ENCODE peak calls at places on chromosome 7, in seven cellular contexts. N, F, G, H, T, W and S are unnamed samples. For H3K27me3, the result is how much of the 10 kb centered on the place peaks cover.

GRCh38 chr7:153297141-153297540 is 537.6 kb downstream of the ACTR3B start:
- DNase-seq in G (no peak), W (no peak), T (no peak), F (no peak), H (no peak), N (no peak), S (no peak)

GRCh38 chr7:2503056-2503941 is 16.3 kb upstream of the LFNG start:
- DNase-seq in T (no peak), H (no peak), N (no peak), F (no peak), W (no peak), G (no peak), S (no peak)

GRCh38 chr7:14504134-14504533 is 398.4 kb downstream of the DGKB start:
- DNase-seq in T (peak), F (no peak), H (no peak), W (no peak), N (no peak), G (no peak), S (no peak)

GRCh38 chr7:111853231-111853990 is 291.1 kb upstream of the IMMP2L start:
- DNase-seq in W (no peak), N (no peak), G (no peak), H (no peak), T (peak), F (no peak), S (no peak)

GRCh38 chr7:151351967-151352366 is 10.4 kb downstream of the NUB1 start:
- DNase-seq in T (no peak), N (no peak), F (no peak), W (peak), H (no peak), G (no peak), S (no peak)

GRCh38 chr7:1252543-1253090 is 19.9 kb downstream of the UNCX start:
- DNase-seq in G (no peak), F (no peak), N (no peak), W (no peak), T (no peak), H (no peak), S (no peak)

GRCh38 chr7:42137941-42138340 is 99.1 kb downstream of the GLI3 start:
- DNase-seq in F (no peak), N (no peak), H (no peak), W (no peak), G (no peak), T (no peak), S (no peak)

GRCh38 chr7:91651986-91652385 is 228.5 kb downstream of the MTERF1 start:
- DNase-seq in G (no peak), F (no peak), N (no peak), H (no peak), T (no peak), W (no peak), S (peak)

GRCh38 chr7:37342665-37343471 is 105.8 kb downstream of the ELMO1 start:
- DNase-seq in G (peak), T (no peak), F (peak), N (no peak), H (peak), W (peak), S (no peak)

GRCh38 chr7:86932038-86932512 is 127.4 kb downstream of the ELAPOR2 start:
- DNase-seq in T (peak), N (no peak), H (no peak), F (no peak), G (no peak), W (no peak), S (no peak)

GRCh38 chr7:108088729-108089128 is 41.4 kb downstream of the LAMB4 start:
- DNase-seq in T (no peak), G (no peak), N (no peak), W (no peak), H (no peak), F (no peak), S (no peak)

GRCh38 chr7:130970696-130971095 is 236.7 kb upstream of the KLF14 start:
- DNase-seq in F (no peak), H (no peak), G (no peak), T (no peak), W (no peak), N (no peak), S (no peak)

GRCh38 chr7:36760856-36761762 is 36.8 kb upstream of the AOAH start:
- DNase-seq in G (no peak), F (no peak), N (no peak), W (no peak), T (no peak), H (no peak), S (no peak)

GRCh38 chr7:119545118-119545517 is 727.9 kb upstream of the KCND2 start:
- DNase-seq in T (no peak), N (no peak), F (no peak), G (no peak), W (no peak), H (no peak), S (no peak)

GRCh38 chr7:94921911-94922310 is 14.5 kb downstream of the PPP1R9A start:
- DNase-seq in F (no peak), N (no peak), T (no peak), H (no peak), G (no peak), W (no peak), S (no peak)

GRCh38 chr7:8161398-8161828 is 100.6 kb downstream of the ICA1 start:
- DNase-seq in F (no peak), T (no peak), W (no peak), G (no peak), N (no peak), H (no peak), S (no peak)

GRCh38 chr7:86534641-86535040 is 109.1 kb upstream of the GRM3 start:
- DNase-seq in F (no peak), G (no peak), N (no peak), T (no peak), W (no peak), H (no peak), S (no peak)

GRCh38 chr7:137820156-137820555 is 26.6 kb downstream of the DGKI start:
- DNase-seq in F (no peak), N (no peak), T (no peak), G (no peak), H (no peak), W (no peak), S (no peak)

GRCh38 chr7:102991540-102992214 is 78.9 kb downstream of the LRRC17 start:
- DNase-seq in G (peak), W (no peak), N (no peak), F (peak), T (peak), H (peak), S (no peak)

GRCh38 chr7:81600608-81601007 is 169.2 kb downstream of the HGF start:
- DNase-seq in N (no peak), F (no peak), H (no peak), G (no peak), W (no peak), T (no peak), S (no peak)

GRCh38 chr7:81598951-81599350 is 170.9 kb downstream of the HGF start:
- DNase-seq in F (no peak), H (no peak), W (no peak), G (no peak), N (no peak), T (no peak), S (no peak)

DNA sequence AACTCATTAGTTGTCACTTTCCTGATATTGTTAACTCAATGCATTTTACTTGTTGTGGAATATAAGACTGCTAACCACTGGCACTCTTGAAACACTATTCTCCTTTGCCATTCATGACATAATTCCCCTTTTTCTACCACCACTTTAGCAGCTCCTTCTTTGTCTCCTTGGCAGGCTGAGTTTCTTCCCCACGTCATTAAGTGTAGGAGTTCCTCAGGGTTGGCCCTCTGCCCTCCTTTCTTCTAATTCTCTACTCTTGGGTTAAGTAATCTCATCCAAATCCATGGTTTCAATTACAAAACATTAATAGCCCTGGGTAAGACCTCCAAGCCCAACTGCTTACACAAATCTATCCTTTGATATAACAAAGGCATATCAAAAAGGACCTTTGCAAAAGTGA is 175.1 kb downstream of the HGF start:
- DNase-seq in N (no peak), F (no peak), H (no peak), G (no peak), W (no peak), T (no peak), S (no peak)
- H3K27me3 ChIP-seq in N (under half), F (under half), H (under half), G (under half), W (under half), T (under half), S (under half)

GRCh38 chr7:30617359-30617758 is 22.7 kb downstream of the GARS1 start:
- DNase-seq in T (no peak), N (no peak), F (no peak), G (no peak), H (no peak), W (no peak), S (no peak)

GRCh38 chr7:30613366-30614325 is 19.0 kb downstream of the GARS1 start:
- DNase-seq in F (no peak), H (no peak), G (no peak), N (no peak), W (no peak), T (no peak), S (no peak)

GRCh38 chr7:30616318-30616717 is 21.6 kb downstream of the GARS1 start:
- DNase-seq in W (no peak), N (no peak), G (no peak), T (no peak), H (no peak), F (no peak), S (no peak)

GRCh38 chr7:30618080-30618676 is 23.5 kb downstream of the GARS1 start:
- DNase-seq in N (no peak), F (no peak), G (no peak), W (no peak), T (no peak), H (no peak), S (no peak)

GRCh38 chr7:30612658-30613265 is 18.1 kb downstream of the GARS1 start:
- DNase-seq in F (no peak), W (no peak), H (no peak), G (no peak), N (no peak), T (no peak), S (no peak)
- H3K27ac ChIP-seq in F (no peak), W (no peak), H (no peak), G (no peak), N (no peak), T (no peak), S (no peak)

GRCh38 chr7:98599886-98600285 is 17.2 kb upstream of the NPTX2 start:
- DNase-seq in G (no peak), H (no peak), F (no peak), T (no peak), W (no peak), N (no peak), S (no peak)

GRCh38 chr7:98591926-98592325 is 25.2 kb upstream of the NPTX2 start:
- DNase-seq in W (no peak), N (no peak), F (no peak), G (no peak), H (no peak), T (no peak), S (no peak)

GRCh38 chr7:98594348-98594747 is 22.7 kb upstream of the NPTX2 start:
- DNase-seq in T (no peak), N (no peak), F (no peak), W (no peak), G (no peak), H (no peak), S (no peak)

GRCh38 chr7:98598846-98599615 is 18.1 kb upstream of the NPTX2 start:
- DNase-seq in N (no peak), G (no peak), H (no peak), F (peak), W (no peak), T (no peak), S (no peak)

DNA sequence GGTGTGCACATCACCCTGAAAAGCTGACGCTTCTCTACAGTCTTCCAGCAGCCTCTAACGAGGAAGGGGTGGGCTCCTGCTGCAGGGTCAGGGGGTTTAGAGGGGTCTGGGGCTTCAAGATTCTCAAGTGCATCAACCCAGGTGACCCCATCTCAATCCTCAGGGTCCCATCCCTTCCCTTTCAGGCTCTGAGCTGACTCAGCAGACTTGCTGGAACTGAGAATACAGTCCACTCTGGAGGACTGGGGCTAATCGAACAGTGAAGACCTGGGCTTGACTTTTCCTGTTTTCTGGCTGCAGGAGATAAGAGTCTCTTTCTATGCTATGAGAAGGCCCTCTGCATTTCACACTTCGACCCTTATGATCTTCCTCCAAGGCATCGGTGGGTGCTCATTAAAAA is 22.3 kb upstream of the NPTX2 start:
- DNase-seq in F (no peak), G (no peak), T (no peak), W (no peak), N (no peak), H (no peak), S (no peak)
- H3K27me3 ChIP-seq in F (under half), G (under half), T (under half), W (under half), N (under half), H (under half), S (under half)

GRCh38 chr7:121019018-121019417 is 30.5 kb downstream of the CPED1 start:
- DNase-seq in T (no peak), N (no peak), H (no peak), F (no peak), W (no peak), G (no peak), S (no peak)

GRCh38 chr7:121021266-121021969 is 32.9 kb downstream of the CPED1 start:
- DNase-seq in H (no peak), G (no peak), W (no peak), F (no peak), N (no peak), T (no peak), S (no peak)

GRCh38 chr7:121020652-121021051 is 32.1 kb downstream of the CPED1 start:
- DNase-seq in T (no peak), G (no peak), N (no peak), H (no peak), W (no peak), F (no peak), S (no peak)

GRCh38 chr7:121023189-121023588 is 34.7 kb downstream of the CPED1 start:
- DNase-seq in W (no peak), G (no peak), F (no peak), N (no peak), H (no peak), T (no peak), S (no peak)

GRCh38 chr7:121020243-121020642 is 31.7 kb downstream of the CPED1 start:
- DNase-seq in N (no peak), W (no peak), T (no peak), H (no peak), F (no peak), G (no peak), S (no peak)
- H3K27ac ChIP-seq in N (peak), W (no peak), T (no peak), H (peak), F (peak), G (peak), S (no peak)

DNA sequence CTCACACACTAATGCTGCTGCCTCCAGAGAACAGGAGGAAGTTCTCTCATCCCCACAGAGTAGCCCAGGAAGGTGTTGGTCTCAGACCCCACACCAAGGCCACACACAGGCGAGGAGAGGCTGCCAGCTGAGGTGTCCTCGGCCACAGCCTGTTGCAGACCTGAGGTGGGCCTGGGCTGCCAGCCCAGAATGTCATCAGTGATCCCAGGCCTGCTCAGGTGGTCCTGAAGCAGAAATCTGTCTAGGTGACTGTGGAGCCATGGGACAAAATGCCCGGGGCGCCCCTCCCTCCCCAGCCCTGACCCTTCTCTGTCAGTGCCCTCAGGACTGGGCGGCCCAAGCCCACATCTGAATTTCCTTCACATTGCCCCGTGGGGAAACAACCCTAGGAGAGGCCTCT is 43.5 kb upstream of the LRRC4 start:
- DNase-seq in G (no peak), T (no peak), W (no peak), H (no peak), N (no peak), F (no peak), S (no peak)
- H3K27me3 ChIP-seq in G (under half), T (under half), W (under half), H (under half), N (under half), F (under half), S (under half)